ENCODE peak calls at places on chromosomes 4 and X, in ten cellular contexts. M is endothelial cell of umbilical vein, C is neural progenitor cell, K is OCI-LY7, J is fibroblast of lung, S is IMR-90, N is SK-N-SH, G is hepatocyte, D is PC-3, W is K562. B is an unnamed sample.

GRCh38 chr4:118367872-118368271 is 15.1 kb upstream of the PRSS12 start:
- DNase-seq in N (no peak), C (no peak), W (no peak), K (no peak), M (no peak), J (no peak), S (no peak), G (no peak), D (no peak), B (no peak)

GRCh38 chrX:155997436-155997835 is at the start of gene IL9R:
- DNase-seq in M (no peak), J (no peak), N (no peak), K (no peak), S (no peak), G (no peak), W (peak; percentile 16), D (no peak), C (no peak), B (no peak)

GRCh38 chrX:49203536-49203935 is 3.5 kb upstream of the SYP start:
- DNase-seq in D (no peak), C (no peak), M (no peak), S (no peak), W (no peak), K (no peak), N (no peak), J (no peak), G (no peak), B (no peak)

GRCh38 chrX:24498181-24498580 is 33.1 kb downstream of the PDK3 start:
- DNase-seq in S (no peak), N (no peak), M (peak; percentile 13), G (peak; percentile 26), D (no peak), C (peak; percentile 41), W (no peak), J (peak; percentile 7), K (no peak), B (no peak)

GRCh38 chrX:71809886-71810285 is 46.7 kb downstream of the CXorf49B start:
- DNase-seq in K (no peak), M (no peak), W (no peak), S (no peak), D (peak; percentile 88), N (no peak), C (no peak), G (no peak), J (peak; percentile 1), B (no peak)

GRCh38 chr4:10963958-10964705 is 279.6 kb upstream of the CLNK start:
- DNase-seq in M (no peak), K (no peak), W (no peak), J (no peak), C (peak; percentile 67), D (no peak), N (no peak), S (no peak), G (no peak), B (no peak)

GRCh38 chr4:79044260-79044659 is 105.0 kb upstream of the PAQR3 start:
- DNase-seq in C (no peak), N (no peak), W (no peak), K (no peak), J (no peak), G (no peak), S (no peak), D (no peak), M (no peak), B (no peak)

GRCh38 chrX:119236599-119237525 is 777 bp downstream of the PGRMC1 start:
- DNase-seq in C (peak; percentile 56), W (peak; percentile 44), N (peak; percentile 59), K (peak; percentile 22), J (peak; percentile 82), D (peak; percentile 48), S (peak; percentile 74), M (peak; percentile 44), G (peak; percentile 57), B (peak; percentile 49)

GRCh38 chr4:5722328-5722727 is 11.3 kb downstream of the EVC start:
- DNase-seq in K (no peak), G (peak; percentile 43), C (no peak), J (peak; percentile 51), N (no peak), M (no peak), W (no peak), S (peak; percentile 70), D (peak; percentile 76), B (no peak)

GRCh38 chr4:120043828-120044227 is 22.8 kb downstream of the MAD2L1 start:
- DNase-seq in J (no peak), S (no peak), K (no peak), D (no peak), G (no peak), N (no peak), C (no peak), M (no peak), W (no peak), B (no peak)

GRCh38 chr4:181745933-181746627 is 497.1 kb upstream of the TENM3 start:
- DNase-seq in N (no peak), K (no peak), S (no peak), M (no peak), D (no peak), W (no peak), J (peak; percentile 42), G (no peak), C (peak; percentile 43), B (no peak)

GRCh38 chrX:122567911-122568310 is 616.2 kb upstream of the GRIA3 start:
- DNase-seq in S (no peak), W (no peak), J (peak; percentile 79), N (no peak), C (no peak), M (no peak), K (no peak), G (no peak), D (no peak), B (no peak)

GRCh38 chr4:169770411-169770810 is 12.7 kb upstream of the HPF1 start:
- DNase-seq in D (no peak), C (no peak), J (no peak), K (no peak), N (no peak), G (no peak), W (no peak), S (no peak), M (no peak), B (no peak)

GRCh38 chr4:169773889-169774288 is 16.1 kb upstream of the HPF1 start:
- DNase-seq in C (no peak), D (no peak), S (no peak), N (no peak), W (no peak), M (no peak), K (no peak), J (no peak), G (no peak), B (no peak)

DNA sequence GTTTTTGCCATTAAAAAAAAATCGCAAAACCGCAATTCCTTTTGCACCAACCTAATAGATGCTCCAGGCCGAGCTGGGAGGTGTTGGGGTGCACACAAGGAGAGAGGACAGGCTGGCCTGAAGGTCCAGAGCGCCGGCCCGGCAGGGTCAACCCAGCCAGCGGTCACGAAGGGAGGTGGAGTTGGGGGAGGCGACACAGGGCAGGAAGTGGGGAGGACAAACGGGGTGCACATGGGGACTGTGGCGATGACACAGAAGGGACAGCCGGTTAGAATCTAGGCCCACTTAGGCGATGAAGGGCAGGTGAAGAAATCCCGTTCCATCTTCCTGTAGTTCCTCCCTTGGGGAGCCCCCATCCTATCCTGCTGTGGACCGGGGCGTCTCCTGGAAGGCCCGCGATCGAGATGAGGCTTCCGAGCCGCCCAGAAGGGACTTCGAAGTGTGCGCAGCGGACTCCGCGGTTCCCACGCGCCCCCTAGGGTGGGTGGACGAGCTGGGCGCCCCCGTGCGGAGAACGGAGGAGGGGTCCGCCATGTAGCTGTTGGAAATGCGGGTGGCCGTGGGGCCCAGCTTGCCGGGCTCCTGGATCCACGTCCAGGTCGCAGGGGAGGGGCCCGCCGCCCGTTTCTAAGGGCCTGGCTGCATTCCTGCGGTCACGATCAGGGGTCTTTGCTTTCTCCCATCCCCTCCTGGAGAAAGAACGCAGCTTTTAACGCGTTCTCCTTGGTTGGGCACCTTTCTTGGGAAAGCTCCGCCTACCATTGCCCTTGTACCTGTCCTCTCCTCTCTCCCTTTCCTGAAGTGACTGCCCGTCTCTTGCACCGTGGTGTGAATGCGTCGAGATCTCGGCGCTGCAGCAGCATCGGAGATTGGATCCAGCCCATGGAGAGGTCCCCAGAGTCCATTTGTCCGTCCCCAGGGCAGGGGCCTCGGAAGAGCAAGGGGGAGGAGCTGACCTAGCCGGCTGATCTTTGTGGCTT is 17.0 kb upstream of the HPF1 start:
- DNase-seq in M (peak; percentile 42), G (peak; percentile 8), C (peak; percentile 9), N (peak; percentile 7), J (no peak), D (no peak), W (peak; percentile 48), S (no peak), K (no peak), B (no peak)
- H2AFZ ChIP-seq in M (peak overlapping the region; percentile 94), G (no peak overlapping the region), C (no peak overlapping the region), N (no peak overlapping the region), J (no peak overlapping the region), D (no peak overlapping the region), W (peak overlapping the region; percentile 97), S (peak overlapping the region; percentile 79), K (no peak overlapping the region), B (no peak overlapping the region)

DNA sequence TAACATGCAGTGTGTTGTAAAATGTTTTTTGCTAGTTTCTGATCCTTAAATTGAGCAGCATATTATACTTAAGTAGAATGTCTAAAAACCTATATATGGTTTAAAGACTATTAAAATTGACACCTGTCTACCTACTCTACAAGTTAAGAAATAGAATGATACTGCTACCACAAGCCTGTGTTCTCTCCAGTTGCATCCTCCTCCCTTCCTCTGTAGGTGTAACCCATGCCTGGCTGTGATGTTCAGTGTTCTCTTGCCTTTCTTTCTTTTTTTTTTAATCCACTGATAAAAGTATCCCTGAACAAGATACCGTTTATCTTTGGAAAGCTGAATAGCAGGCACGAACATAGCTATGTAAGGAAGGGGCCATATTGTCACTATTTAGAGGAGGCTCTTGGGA is 99.1 kb downstream of the KDM6A start:
- DNase-seq in K (no peak), D (no peak), J (no peak), M (no peak), N (no peak), W (no peak), S (no peak), C (no peak), G (no peak), B (no peak)
- H3K9me3 ChIP-seq in K (no peaks in the 10 kb centered on the region), D (no peaks in the 10 kb centered on the region), J (no peaks in the 10 kb centered on the region), M (no peaks in the 10 kb centered on the region), N (peaks cover 11% of the 10 kb centered on the region), W (peaks cover 1% of the 10 kb centered on the region), S (peaks cover 2% of the 10 kb centered on the region), C (no peaks in the 10 kb centered on the region), G (no peaks in the 10 kb centered on the region), B (no peaks in the 10 kb centered on the region)

GRCh38 chr4:30461218-30461617 is 259.0 kb upstream of the PCDH7 start:
- DNase-seq in M (no peak), K (no peak), G (no peak), C (peak; percentile 51), J (no peak), S (no peak), D (no peak), W (no peak), N (no peak), B (no peak)
- H3K4me2 ChIP-seq in M (no peak overlapping the region), K (no peak overlapping the region), G (peak overlapping the region; percentile 16), C (peak overlapping the region; percentile 47), J (no peak overlapping the region), S (no peak overlapping the region), D (no peak overlapping the region), W (no peak overlapping the region), N (no peak overlapping the region), B (no peak overlapping the region)

DNA sequence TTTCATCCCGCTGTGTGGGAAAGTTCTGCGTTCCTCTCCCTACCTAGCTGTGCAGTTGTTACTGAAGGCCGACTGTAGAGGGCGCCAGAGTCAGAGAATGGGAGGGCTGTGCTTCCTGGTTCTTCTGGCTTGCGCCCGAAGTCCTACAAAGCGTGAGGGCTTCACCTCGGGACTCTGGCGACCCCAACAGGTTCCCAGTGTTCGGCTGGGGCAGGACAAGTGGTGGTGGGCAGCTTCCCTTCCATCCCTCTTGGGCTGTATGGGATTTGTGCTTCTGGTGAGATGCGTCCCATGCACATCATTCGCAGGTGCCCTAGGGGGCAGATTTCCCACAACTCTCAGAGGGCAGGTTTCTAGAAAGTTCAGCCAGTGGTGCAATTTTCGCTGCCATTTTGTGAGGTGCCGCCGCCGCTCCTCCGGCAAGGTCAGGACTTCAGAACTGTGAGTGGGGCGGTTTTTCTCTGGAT is 27.3 kb downstream of the CT45A3 start:
- DNase-seq in G (no peak), N (peak; percentile 46), M (peak; percentile 6), J (no peak), D (peak; percentile 54), K (peak; percentile 5), S (no peak), C (peak; percentile 5), W (peak; percentile 67), B (no peak)
- H2AFZ ChIP-seq in G (no peak overlapping the region), N (no peak overlapping the region), M (no peak overlapping the region), J (no peak overlapping the region), D (no peak overlapping the region), K (no peak overlapping the region), S (no peak overlapping the region), C (no peak overlapping the region), W (peak overlapping the region; percentile 85), B (no peak overlapping the region)